ENCODE peak calls at places on chromosome 20, in nine cellular contexts. H is MM.1S, D is EH, W is cardiac fibroblast, J is NCI-H1105 treated with DMSO at 0.1 percent for 48 hours, K is EL, B is B cell, Q is T follicular helper cell, S is NCI-H748 treated with DMSO at 0.1 percent for 48 hours. Z is an unnamed sample.
A peak's percentile ranks its signal among the peaks of the same experiment; 100 is the strongest.

GRCh38 chr20:53322651-53323050 is 271.0 kb downstream of the ZNF217 start:
- DNase-seq in D (no peak), S (no peak), J (no peak), B (no peak), Q (no peak), H (no peak), K (no peak), W (no peak), Z (no peak)

GRCh38 chr20:62369508-62370114 is 2.5 kb upstream of the LAMA5 start:
- DNase-seq in H (no peak), B (no peak), S (no peak), K (no peak), W (no peak), D (no peak), Q (no peak), J (no peak), Z (no peak)

GRCh38 chr20:7866279-7866678 is 74.0 kb downstream of the HAO1 start:
- DNase-seq in D (no peak), J (no peak), K (no peak), W (no peak), B (no peak), Q (no peak), H (no peak), S (no peak), Z (no peak)

GRCh38 chr20:37223053-37223452 is 38.6 kb downstream of the GHRH start:
- DNase-seq in H (no peak), Q (no peak), D (peak; percentile 91), S (no peak), J (no peak), B (no peak), W (peak; percentile 94), K (peak; percentile 89), Z (peak; percentile 10)

GRCh38 chr20:63973636-63974401 is 4.1 kb upstream of the ZNF512B start:
- DNase-seq in Q (peak; percentile 67), K (peak; percentile 82), J (peak; percentile 62), D (peak; percentile 84), H (peak; percentile 85), B (peak; percentile 92), S (peak; percentile 22), W (peak; percentile 87), Z (peak; percentile 87)

GRCh38 chr20:32980990-32981389 is 23.2 kb downstream of the SUN5 start:
- DNase-seq in Q (no peak), W (no peak), D (no peak), B (no peak), S (no peak), H (no peak), K (no peak), J (no peak), Z (no peak)

GRCh38 chr20:56606174-56606945 is 22.7 kb upstream of the TFAP2C start:
- DNase-seq in W (no peak), B (no peak), S (no peak), H (no peak), D (no peak), K (no peak), Q (no peak), J (no peak), Z (no peak)

GRCh38 chr20:58995461-58996225 is 11.4 kb downstream of the CTSZ start:
- DNase-seq in Q (no peak), S (no peak), W (no peak), H (no peak), J (no peak), K (no peak), D (no peak), B (no peak), Z (no peak)

GRCh38 chr20:24366605-24367004 is 102.8 kb upstream of the SYNDIG1 start:
- DNase-seq in W (no peak), H (no peak), J (no peak), S (no peak), B (no peak), D (no peak), K (no peak), Q (no peak), Z (no peak)

GRCh38 chr20:37384683-37385174 is 38.8 kb downstream of the SRC start:
- DNase-seq in K (peak; percentile 58), W (peak; percentile 52), J (no peak), B (peak; percentile 93), D (peak; percentile 67), S (no peak), H (peak; percentile 63), Q (peak; percentile 58), Z (peak; percentile 71)

GRCh38 chr20:49187330-49188100 is 619 bp downstream of the STAU1 start:
- DNase-seq in Q (peak; percentile 24), H (peak; percentile 21), D (no peak), K (no peak), B (no peak), J (peak; percentile 43), S (no peak), W (no peak), Z (peak; percentile 46)

GRCh38 chr20:16283978-16284377 is 289.3 kb downstream of the KIF16B start:
- DNase-seq in S (no peak), Q (no peak), D (no peak), B (no peak), H (no peak), W (no peak), J (peak; percentile 2), K (no peak), Z (no peak)

GRCh38 chr20:57698191-57698866 is 11.5 kb downstream of the PMEPA1 start:
- DNase-seq in J (no peak), D (peak; percentile 99), H (no peak), K (peak; percentile 99), B (no peak), S (no peak), Q (no peak), W (peak; percentile 97), Z (no peak)

GRCh38 chr20:62897666-62898065 is 28.6 kb downstream of the DIDO1 start:
- DNase-seq in W (no peak), B (no peak), D (no peak), Q (no peak), S (no peak), K (no peak), H (no peak), J (no peak), Z (no peak)

GRCh38 chr20:46827718-46828458 is 66.8 kb upstream of the EYA2 start:
- DNase-seq in K (no peak), S (no peak), J (no peak), D (peak; percentile 38), W (no peak), Q (no peak), H (no peak), B (no peak), Z (no peak)

GRCh38 chr20:36018208-36018988 is 50.0 kb downstream of the CNBD2 start:
- DNase-seq in H (no peak), S (no peak), B (no peak), J (no peak), D (no peak), W (no peak), K (no peak), Q (no peak), Z (no peak)

Z was measured in RPMI8226.